ENCODE peak calls at places on chromosomes 6 and 20, in ten cellular contexts. E is sigmoid colon, R is upper lobe of left lung, N is vagina, X is stomach, T is endothelial cell of umbilical vein, Q is GM12892, A is K562, Y is spleen, G is SK-N-SH. L is an unnamed sample.

GRCh38 chr6:161973064-161973463 is 699.2 kb upstream of the AGPAT4 start:
- DNase-seq in R (no peak), G (no peak), T (no peak), E (no peak), Q (no peak), A (no peak), Y (no peak), N (no peak), X (no peak), L (no peak)

GRCh38 chr6:152068622-152069261 is 261.3 kb downstream of the ESR1 start:
- DNase-seq in N (no peak), X (no peak), R (no peak), T (no peak), Q (no peak), E (no peak), A (no peak), Y (no peak), G (no peak), L (no peak)

GRCh38 chr6:2209226-2209809 is 36.1 kb downstream of the GMDS start:
- DNase-seq in Y (no peak), Q (no peak), R (peak), T (peak), A (peak), X (peak), G (peak), N (no peak), E (no peak), L (peak)

GRCh38 chr6:83615025-83615999 is 93.6 kb downstream of the SNAP91 start:
- DNase-seq in T (peak), G (peak), E (no peak), A (peak), R (no peak), Y (peak), Q (no peak), X (no peak), N (no peak), L (no peak)

GRCh38 chr6:157574851-157575424 is 193.9 kb downstream of the ZDHHC14 start:
- DNase-seq in G (no peak), E (no peak), N (no peak), X (no peak), R (no peak), Y (no peak), T (no peak), A (no peak), Q (no peak), L (no peak)

GRCh38 chr6:32107447-32107846 is 1.7 kb downstream of the TNXB start:
- DNase-seq in Q (no peak), T (no peak), A (no peak), N (no peak), G (no peak), R (no peak), Y (no peak), X (no peak), E (no peak), L (no peak)

GRCh38 chr6:166567107-166567506 is 19.4 kb downstream of the RAMACL start:
- DNase-seq in G (no peak), E (no peak), X (no peak), T (peak), N (no peak), R (peak), Q (no peak), A (no peak), Y (no peak), L (no peak)

GRCh38 chr6:116059713-116060571 is 749 bp downstream of the FRK start:
- DNase-seq in R (peak), A (peak), X (peak), N (no peak), T (no peak), G (no peak), Y (no peak), Q (no peak), E (no peak), L (peak)

GRCh38 chr6:160667854-160668481 is 3.9 kb upstream of the LPA start:
- DNase-seq in Y (no peak), R (peak), X (peak), Q (no peak), N (no peak), E (no peak), T (no peak), A (peak), G (peak), L (no peak)

GRCh38 chr6:158828807-158829206 is 9.6 kb upstream of the EZR start:
- DNase-seq in E (no peak), Y (no peak), X (no peak), N (peak), R (no peak), Q (no peak), G (no peak), A (no peak), T (no peak), L (no peak)

GRCh38 chr20:42435230-42435629 is 754.5 kb downstream of the PTPRT start:
- DNase-seq in A (no peak), E (no peak), Y (no peak), N (no peak), T (no peak), G (no peak), Q (peak), X (no peak), R (no peak), L (no peak)

GRCh38 chr6:155085582-155086253 is 90.6 kb downstream of the TIAM2 start:
- DNase-seq in E (no peak), Q (no peak), N (no peak), Y (no peak), X (peak), A (peak), T (no peak), R (no peak), G (no peak), L (no peak)

GRCh38 chr6:25788305-25788922 is 33.9 kb downstream of the SLC17A4 start:
- DNase-seq in T (peak), E (no peak), Q (no peak), A (peak), Y (no peak), R (peak), G (peak), N (no peak), X (peak), L (peak)

GRCh38 chr6:136173519-136174507 is 76.3 kb downstream of the MTFR2 start:
- DNase-seq in X (no peak), T (peak), N (no peak), Y (no peak), G (peak), R (no peak), E (no peak), Q (no peak), A (no peak), L (no peak)

GRCh38 chr6:153957409-153957808 is 81.6 kb upstream of the OPRM1 start:
- DNase-seq in T (no peak), E (no peak), G (no peak), Y (no peak), X (no peak), Q (no peak), A (no peak), R (no peak), N (no peak), L (no peak)

GRCh38 chr6:30265166-30265565 is 52.0 kb upstream of the TRIM26 start:
- DNase-seq in Y (no peak), G (no peak), X (no peak), R (no peak), Q (no peak), A (no peak), E (no peak), T (no peak), N (no peak), L (no peak)

GRCh38 chr6:30263734-30264133 is 50.5 kb upstream of the TRIM26 start:
- DNase-seq in Y (no peak), T (no peak), G (peak), R (no peak), Q (no peak), E (no peak), A (no peak), N (no peak), X (no peak), L (no peak)

GRCh38 chr6:30265594-30265993 is 52.4 kb upstream of the TRIM26 start:
- DNase-seq in T (no peak), A (no peak), G (no peak), E (no peak), R (no peak), Y (no peak), N (no peak), Q (no peak), X (no peak), L (no peak)

GRCh38 chr6:30267423-30267822 is 54.2 kb upstream of the TRIM26 start:
- DNase-seq in G (no peak), T (no peak), E (no peak), Y (no peak), A (no peak), N (no peak), X (no peak), Q (no peak), R (no peak), L (no peak)

GRCh38 chr6:30264731-30265130 is 51.5 kb upstream of the TRIM26 start:
- DNase-seq in Q (no peak), T (no peak), X (no peak), Y (no peak), R (no peak), A (no peak), N (no peak), E (no peak), G (no peak), L (no peak)
- TF ChIP-seq POLR2AphosphoS5 in Q (no peak), T (no peak), X (no peak), Y (no peak), R (no peak), A (no peak), N (no peak), E (no peak), G (no peak), L (no peak)

GRCh38 chr20:63957004-63957689 is 931 bp upstream of the UCKL1 start:
- DNase-seq in A (peak), Y (peak), N (no peak), Q (peak), E (peak), T (peak), R (peak), G (peak), X (peak), L (peak)

GRCh38 chr20:63956664-63957003 is 418 bp upstream of the UCKL1 start:
- DNase-seq in N (no peak), A (no peak), E (no peak), Y (no peak), R (no peak), G (no peak), Q (no peak), T (no peak), X (no peak), L (no peak)

GRCh38 chr20:63955281-63955845 is 853 bp downstream of the UCKL1 start:
- DNase-seq in R (peak), E (no peak), Q (peak), T (peak), G (peak), N (no peak), X (no peak), A (peak), Y (no peak), L (peak)

GRCh38 chr20:63957690-63958441 is 1.6 kb upstream of the UCKL1 start:
- DNase-seq in E (no peak), Q (no peak), X (peak), N (no peak), T (no peak), Y (peak), A (peak), R (no peak), G (no peak), L (peak)

DNA sequence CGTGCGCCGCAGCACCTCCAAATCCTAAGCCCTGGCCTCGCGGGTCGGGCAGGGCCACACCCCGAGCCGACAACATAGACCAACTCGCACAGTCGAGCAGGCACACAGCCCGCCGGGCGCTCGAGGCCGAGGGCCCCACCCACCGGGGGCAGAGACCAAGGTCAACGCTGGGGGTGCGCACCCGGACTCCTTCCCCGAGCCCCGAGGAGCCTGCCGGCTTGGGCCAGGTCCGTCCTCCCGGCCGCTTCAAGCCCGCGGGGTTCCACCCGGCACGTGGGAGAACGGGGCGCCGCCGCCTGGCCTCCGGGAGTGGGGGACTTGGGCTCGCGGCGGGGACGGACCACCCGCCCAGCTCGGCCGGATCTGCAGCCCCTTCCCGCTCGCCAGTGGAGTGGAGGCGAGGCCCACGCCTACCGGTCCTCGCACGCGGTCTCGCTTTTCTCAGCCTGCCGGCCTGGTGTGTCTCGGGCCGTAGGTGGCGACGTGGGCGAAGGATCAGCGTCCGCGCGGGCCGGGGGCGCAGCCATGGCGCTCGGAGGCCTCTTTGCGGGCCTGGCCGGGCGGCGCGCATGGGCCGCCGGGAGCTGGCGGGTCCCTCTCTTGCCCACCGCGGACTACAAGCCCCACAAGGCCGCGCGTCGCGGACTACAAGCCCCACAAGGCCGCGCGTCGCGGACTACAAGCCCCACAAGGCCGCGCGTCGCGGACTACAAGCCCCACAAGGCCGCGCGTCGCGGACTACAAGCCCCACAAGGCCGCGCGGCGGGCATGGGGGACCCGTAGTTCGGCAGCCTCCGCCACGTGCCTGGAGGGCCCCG is at the start of gene UCKL1:
- DNase-seq in E (peak), R (peak), Q (peak), Y (peak), A (peak), X (peak), N (no peak), G (peak), T (peak), L (peak)
- TF ChIP-seq POLR2AphosphoS5 in E (peak), R (peak), Q (peak), Y (peak), A (peak), X (peak), N (peak), G (peak), T (peak), L (peak)

GRCh38 chr6:128095362-128095761 is 194.5 kb upstream of the THEMIS start:
- DNase-seq in Y (no peak), N (no peak), Q (no peak), G (no peak), X (no peak), T (no peak), E (no peak), A (no peak), R (no peak), L (no peak)
- TF ChIP-seq POLR2AphosphoS5 in Y (no peak), N (no peak), Q (no peak), G (no peak), X (no peak), T (no peak), E (no peak), A (no peak), R (no peak), L (no peak)

DNA sequence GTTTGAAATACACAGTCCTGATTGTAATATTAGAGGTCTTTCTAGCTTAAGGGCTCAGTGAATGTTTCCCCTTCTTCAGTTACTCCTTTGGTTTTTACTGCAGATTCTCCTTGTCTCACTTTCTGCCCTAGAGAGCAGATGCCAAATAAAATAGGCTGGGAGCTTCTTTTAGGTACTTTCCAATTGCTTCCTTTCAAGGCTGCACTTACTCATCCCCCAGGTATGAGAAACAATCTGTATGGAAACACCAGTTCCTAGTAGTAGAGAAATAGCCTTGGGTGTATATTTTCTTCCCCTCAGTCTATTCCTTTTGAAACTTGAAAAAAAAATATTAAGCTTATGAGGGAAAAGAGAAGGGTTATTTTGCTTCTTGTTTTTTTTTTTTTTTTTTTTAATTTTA is 139.7 kb downstream of the PAK5 start:
- DNase-seq in X (no peak), Y (no peak), R (no peak), Q (no peak), N (no peak), E (no peak), T (no peak), A (no peak), G (no peak), L (no peak)
- TF ChIP-seq POLR2AphosphoS5 in X (no peak), Y (no peak), R (no peak), Q (no peak), N (no peak), E (no peak), T (no peak), A (no peak), G (no peak), L (no peak)

DNA sequence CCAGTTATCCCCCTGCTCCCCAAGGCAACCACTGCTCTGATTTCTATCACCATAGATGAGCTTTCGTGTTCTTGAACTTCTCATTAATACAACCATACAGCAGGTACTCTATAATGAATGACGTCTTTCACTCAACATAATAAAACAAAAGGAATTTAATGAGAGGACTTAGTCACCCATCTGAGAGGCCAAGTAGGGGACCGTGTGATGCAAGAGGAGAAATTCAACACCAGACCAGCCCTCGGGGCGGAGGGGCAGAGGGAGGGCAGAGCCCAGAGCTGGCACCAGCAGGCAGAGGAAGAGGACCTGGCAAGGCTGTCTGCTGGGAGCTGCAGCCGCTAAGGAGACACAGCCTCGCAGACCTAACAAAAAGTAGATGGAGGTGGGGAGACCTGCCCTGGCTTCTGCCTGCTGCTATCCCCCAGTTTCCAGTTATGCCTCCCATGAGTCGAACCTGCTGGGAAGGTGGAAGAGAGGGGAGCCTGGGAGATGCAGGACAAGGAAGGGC is 13.7 kb downstream of the CCN5 start:
- DNase-seq in A (no peak), T (peak), E (peak), G (peak), Q (no peak), R (peak), X (peak), N (no peak), Y (no peak), L (no peak)
- TF ChIP-seq POLR2AphosphoS5 in A (no peak), T (no peak), E (peak), G (peak), Q (no peak), R (peak), X (no peak), N (peak), Y (no peak), L (no peak)

L was measured in transverse colon.